ENCODE peak calls at places on chromosomes 3 and 15, in seven cellular contexts. One of them, this sample, is unnamed.

GRCh38 chr3:29271501-29271900 is 9.4 kb upstream of the RBMS3 start:
- DNase-seq in H9: no peak
- DNase-seq in NAMALWA: no peak
- DNase-seq in ovary: no peak
- DNase-seq in cardiac fibroblast: no peak
- DNase-seq in astrocyte of the spinal cord: no peak
- DNase-seq in HT1080: no peak
- DNase-seq in this sample: no peak

GRCh38 chr3:124266517-124266916 is 274.6 kb upstream of the ROPN1 start:
- DNase-seq in NAMALWA: no peak
- DNase-seq in cardiac fibroblast: peak
- DNase-seq in HT1080: no peak
- DNase-seq in ovary: no peak
- DNase-seq in H9: no peak
- DNase-seq in astrocyte of the spinal cord: no peak
- DNase-seq in this sample: peak

GRCh38 chr3:191499307-191500125 is 38.6 kb downstream of the PYDC2 start:
- DNase-seq in astrocyte of the spinal cord: peak
- DNase-seq in HT1080: peak
- DNase-seq in cardiac fibroblast: peak
- DNase-seq in ovary: peak
- DNase-seq in H9: peak
- DNase-seq in NAMALWA: no peak
- DNase-seq in this sample: peak

GRCh38 chr3:78919021-78919755 is 848.6 kb downstream of the ROBO1 start:
- DNase-seq in astrocyte of the spinal cord: peak
- DNase-seq in NAMALWA: no peak
- DNase-seq in ovary: no peak
- DNase-seq in cardiac fibroblast: peak
- DNase-seq in H9: no peak
- DNase-seq in HT1080: peak
- DNase-seq in this sample: no peak

GRCh38 chr3:57557088-57557537 is 1.0 kb downstream of the PDE12 start:
- DNase-seq in ovary: no peak
- DNase-seq in cardiac fibroblast: peak
- DNase-seq in astrocyte of the spinal cord: peak
- DNase-seq in NAMALWA: peak
- DNase-seq in H9: peak
- DNase-seq in HT1080: peak
- DNase-seq in this sample: peak

GRCh38 chr3:126288314-126288713 is 68.9 kb downstream of the KLF15 start:
- DNase-seq in HT1080: no peak
- DNase-seq in astrocyte of the spinal cord: no peak
- DNase-seq in ovary: no peak
- DNase-seq in H9: peak
- DNase-seq in NAMALWA: no peak
- DNase-seq in cardiac fibroblast: no peak
- DNase-seq in this sample: no peak

GRCh38 chr3:70096376-70097055 is 97.0 kb downstream of the SAMMSON start:
- DNase-seq in ovary: no peak
- DNase-seq in NAMALWA: no peak
- DNase-seq in HT1080: no peak
- DNase-seq in cardiac fibroblast: no peak
- DNase-seq in astrocyte of the spinal cord: no peak
- DNase-seq in H9: no peak
- DNase-seq in this sample: no peak

GRCh38 chr15:35089556-35089955 is 4.5 kb upstream of the NANOGP8 start:
- DNase-seq in astrocyte of the spinal cord: no peak
- DNase-seq in HT1080: no peak
- DNase-seq in ovary: no peak
- DNase-seq in cardiac fibroblast: no peak
- DNase-seq in H9: no peak
- DNase-seq in NAMALWA: no peak
- DNase-seq in this sample: no peak

GRCh38 chr3:48503406-48504050 is 446 bp downstream of the SHISA5 start:
- DNase-seq in cardiac fibroblast: peak
- DNase-seq in H9: peak
- DNase-seq in astrocyte of the spinal cord: peak
- DNase-seq in NAMALWA: no peak
- DNase-seq in HT1080: no peak
- DNase-seq in ovary: peak
- DNase-seq in this sample: peak

GRCh38 chr3:42019144-42019952 is 57.4 kb upstream of the ULK4 start:
- DNase-seq in cardiac fibroblast: no peak
- DNase-seq in astrocyte of the spinal cord: no peak
- DNase-seq in NAMALWA: no peak
- DNase-seq in H9: no peak
- DNase-seq in HT1080: no peak
- DNase-seq in ovary: no peak
- DNase-seq in this sample: no peak

GRCh38 chr3:51722362-51722761 is 15.5 kb downstream of the GRM2 start:
- DNase-seq in ovary: no peak
- DNase-seq in astrocyte of the spinal cord: no peak
- DNase-seq in cardiac fibroblast: no peak
- DNase-seq in HT1080: no peak
- DNase-seq in H9: no peak
- DNase-seq in NAMALWA: no peak
- DNase-seq in this sample: peak

GRCh38 chr3:101181801-101182200 is 138.6 kb downstream of the IMPG2 start:
- DNase-seq in H9: no peak
- DNase-seq in astrocyte of the spinal cord: no peak
- DNase-seq in HT1080: no peak
- DNase-seq in cardiac fibroblast: no peak
- DNase-seq in NAMALWA: no peak
- DNase-seq in ovary: no peak
- DNase-seq in this sample: no peak

GRCh38 chr15:49990835-49991540 is 128.0 kb downstream of the ATP8B4 start:
- DNase-seq in cardiac fibroblast: peak
- DNase-seq in NAMALWA: no peak
- DNase-seq in HT1080: no peak
- DNase-seq in H9: no peak
- DNase-seq in astrocyte of the spinal cord: no peak
- DNase-seq in ovary: no peak
- DNase-seq in this sample: no peak

GRCh38 chr15:101194246-101195138 is 57.4 kb downstream of the CHSY1 start:
- DNase-seq in ovary: no peak
- DNase-seq in H9: no peak
- DNase-seq in cardiac fibroblast: no peak
- DNase-seq in astrocyte of the spinal cord: no peak
- DNase-seq in NAMALWA: no peak
- DNase-seq in HT1080: no peak
- DNase-seq in this sample: no peak

GRCh38 chr15:32855942-32856341 is 138.1 kb downstream of the GREM1 start:
- DNase-seq in NAMALWA: no peak
- DNase-seq in ovary: no peak
- DNase-seq in H9: peak
- DNase-seq in cardiac fibroblast: peak
- DNase-seq in HT1080: peak
- DNase-seq in astrocyte of the spinal cord: peak
- DNase-seq in this sample: peak

GRCh38 chr3:194672876-194673275 is 885 bp upstream of the LSG1 start:
- DNase-seq in cardiac fibroblast: peak
- DNase-seq in ovary: no peak
- DNase-seq in H9: no peak
- DNase-seq in astrocyte of the spinal cord: no peak
- DNase-seq in NAMALWA: peak
- DNase-seq in HT1080: no peak
- DNase-seq in this sample: no peak

GRCh38 chr15:56775632-56776031 is 42.3 kb upstream of the ZNF280D start:
- DNase-seq in H9: no peak
- DNase-seq in HT1080: no peak
- DNase-seq in cardiac fibroblast: no peak
- DNase-seq in ovary: no peak
- DNase-seq in astrocyte of the spinal cord: no peak
- DNase-seq in NAMALWA: no peak
- DNase-seq in this sample: peak

GRCh38 chr15:78775472-78775871 is 35.8 kb downstream of the ADAMTS7 start:
- DNase-seq in HT1080: no peak
- DNase-seq in ovary: no peak
- DNase-seq in NAMALWA: no peak
- DNase-seq in H9: no peak
- DNase-seq in astrocyte of the spinal cord: no peak
- DNase-seq in cardiac fibroblast: no peak
- DNase-seq in this sample: no peak

GRCh38 chr15:72063186-72063585 is 54.8 kb downstream of the MYO9A start:
- DNase-seq in ovary: no peak
- DNase-seq in HT1080: no peak
- DNase-seq in astrocyte of the spinal cord: no peak
- DNase-seq in cardiac fibroblast: no peak
- DNase-seq in NAMALWA: no peak
- DNase-seq in H9: no peak
- DNase-seq in this sample: no peak

GRCh38 chr3:27568393-27568792 is 84.2 kb upstream of the SLC4A7 start:
- DNase-seq in NAMALWA: no peak
- DNase-seq in H9: no peak
- DNase-seq in ovary: peak
- DNase-seq in HT1080: no peak
- DNase-seq in astrocyte of the spinal cord: peak
- DNase-seq in cardiac fibroblast: peak
- DNase-seq in this sample: peak

GRCh38 chr3:42443292-42443691 is 32.9 kb upstream of the LYZL4 start:
- DNase-seq in cardiac fibroblast: no peak
- DNase-seq in astrocyte of the spinal cord: no peak
- DNase-seq in ovary: no peak
- DNase-seq in NAMALWA: no peak
- DNase-seq in HT1080: no peak
- DNase-seq in H9: no peak
- DNase-seq in this sample: no peak

GRCh38 chr3:15347104-15347736 is 14.8 kb upstream of the SH3BP5 start:
- DNase-seq in NAMALWA: no peak
- DNase-seq in H9: no peak
- DNase-seq in HT1080: no peak
- DNase-seq in ovary: no peak
- DNase-seq in cardiac fibroblast: no peak
- DNase-seq in astrocyte of the spinal cord: no peak
- DNase-seq in this sample: no peak